ENCODE peak calls at places on chromosomes 2 and 18, in five cellular contexts. W is K562, M is sigmoid colon, Z is tibial nerve, I is A549. P is an unnamed sample. For H3K4me1, the result is how much of the 10 kb centered on the place peaks cover.

GRCh38 chr18:71450258-71450657 is 1093.9 kb downstream of the CBLN2 start:
- DNase-seq in W (no peak), M (no peak), Z (no peak), I (no peak), P (no peak)

GRCh38 chr2:162232611-162233115 is 10.6 kb downstream of the FAP start:
- DNase-seq in W (no peak), M (no peak), Z (no peak), I (no peak), P (no peak)

GRCh38 chr2:210199186-210199765 is 26.0 kb downstream of the ACADL start:
- DNase-seq in W (peak), M (no peak), Z (no peak), I (peak), P (no peak)

GRCh38 chr18:22114526-22115321 is 54.7 kb upstream of the GATA6 start:
- DNase-seq in W (no peak), M (no peak), Z (no peak), I (no peak), P (no peak)

GRCh38 chr2:109216332-109216731 is 87.3 kb downstream of the SH3RF3 start:
- DNase-seq in W (no peak), M (no peak), Z (no peak), I (no peak), P (no peak)

GRCh38 chr2:29053223-29053622 is 21.1 kb downstream of the PCARE start:
- DNase-seq in W (no peak), M (peak), Z (no peak), I (no peak), P (no peak)

GRCh38 chr18:9067823-9068222 is 34.7 kb upstream of the NDUFV2 start:
- DNase-seq in W (no peak), M (no peak), Z (no peak), I (no peak), P (no peak)

GRCh38 chr2:235263205-235264120 is 230.4 kb upstream of the AGAP1 start:
- DNase-seq in W (no peak), M (peak), Z (peak), I (peak), P (peak)

GRCh38 chr2:47054867-47055266 is 100.2 kb downstream of the STPG4 start:
- DNase-seq in W (no peak), M (no peak), Z (no peak), I (no peak), P (no peak)

GRCh38 chr2:46765045-46765444 is 150.6 kb downstream of the MCFD2 start:
- DNase-seq in W (no peak), M (no peak), Z (no peak), I (no peak), P (no peak)

GRCh38 chr2:130246430-130246829 is 48.2 kb upstream of the TUBA3E start:
- DNase-seq in W (no peak), M (no peak), Z (no peak), I (no peak), P (no peak)

GRCh38 chr2:24919977-24920812 is at the start of gene ADCY3:
- DNase-seq in W (peak), M (peak), Z (no peak), I (peak), P (peak)

GRCh38 chr18:11165952-11166351 is 16.6 kb upstream of the PIEZO2 start:
- DNase-seq in W (no peak), M (no peak), Z (no peak), I (no peak), P (no peak)

GRCh38 chr18:11163668-11164067 is 14.3 kb upstream of the PIEZO2 start:
- DNase-seq in W (no peak), M (no peak), Z (no peak), I (peak), P (no peak)

GRCh38 chr18:11165138-11165537 is 15.8 kb upstream of the PIEZO2 start:
- DNase-seq in W (no peak), M (no peak), Z (no peak), I (no peak), P (no peak)

GRCh38 chr18:11162889-11163288 is 13.5 kb upstream of the PIEZO2 start:
- DNase-seq in W (no peak), M (no peak), Z (no peak), I (no peak), P (no peak)

GRCh38 chr18:11167778-11168177 is 18.4 kb upstream of the PIEZO2 start:
- DNase-seq in W (no peak), M (no peak), Z (no peak), I (no peak), P (no peak)
- TF ChIP-seq CTCF in W (no peak), M (no peak), Z (no peak), I (no peak), P (no peak)

GRCh38 chr2:195863564-195863963 is 205.1 kb downstream of the DNAH7 start:
- DNase-seq in W (no peak), M (no peak), Z (no peak), I (no peak), P (no peak)

GRCh38 chr2:195861821-195862220 is 204.8 kb downstream of the SLC39A10 start:
- DNase-seq in W (no peak), M (no peak), Z (no peak), I (no peak), P (no peak)

GRCh38 chr2:195859513-195859912 is 202.5 kb downstream of the SLC39A10 start:
- DNase-seq in W (no peak), M (no peak), Z (no peak), I (no peak), P (no peak)

GRCh38 chr2:195864316-195864715 is 204.3 kb downstream of the DNAH7 start:
- DNase-seq in W (no peak), M (no peak), Z (no peak), I (no peak), P (no peak)

DNA sequence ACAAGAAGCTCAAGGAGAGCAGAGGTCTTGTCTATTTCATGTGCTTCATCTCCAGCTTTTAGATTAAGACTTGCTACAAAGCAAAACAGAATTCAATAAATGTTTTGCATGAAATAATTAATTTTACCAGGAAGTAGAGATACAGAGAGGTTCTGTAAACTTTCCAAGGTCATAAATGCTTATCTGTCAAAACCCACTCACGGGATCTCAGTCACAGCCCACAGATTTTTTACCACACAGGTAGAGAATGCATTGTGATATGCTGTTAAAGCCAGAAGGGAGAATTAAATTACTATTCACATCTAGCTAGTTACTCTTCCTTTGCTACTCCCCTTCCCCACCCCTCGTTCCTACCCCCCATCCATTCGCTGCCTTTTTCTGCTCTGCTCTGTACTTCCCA is 205.5 kb downstream of the DNAH7 start:
- DNase-seq in W (no peak), M (no peak), Z (no peak), I (no peak), P (no peak)
- H3K4me1 ChIP-seq in W (under half), M (under half), Z (under half), I (under half), P (under half)

GRCh38 chr2:181953773-181954537 is 31.7 kb upstream of the PPP1R1C start:
- DNase-seq in W (peak), M (no peak), Z (peak), I (peak), P (peak)

GRCh38 chr2:181952413-181953226 is 33.0 kb upstream of the PPP1R1C start:
- DNase-seq in W (no peak), M (no peak), Z (no peak), I (no peak), P (no peak)

GRCh38 chr2:181954538-181954883 is 31.1 kb upstream of the PPP1R1C start:
- DNase-seq in W (no peak), M (no peak), Z (no peak), I (no peak), P (no peak)

GRCh38 chr2:181957668-181958067 is 28.0 kb upstream of the PPP1R1C start:
- DNase-seq in W (no peak), M (no peak), Z (no peak), I (peak), P (no peak)

DNA sequence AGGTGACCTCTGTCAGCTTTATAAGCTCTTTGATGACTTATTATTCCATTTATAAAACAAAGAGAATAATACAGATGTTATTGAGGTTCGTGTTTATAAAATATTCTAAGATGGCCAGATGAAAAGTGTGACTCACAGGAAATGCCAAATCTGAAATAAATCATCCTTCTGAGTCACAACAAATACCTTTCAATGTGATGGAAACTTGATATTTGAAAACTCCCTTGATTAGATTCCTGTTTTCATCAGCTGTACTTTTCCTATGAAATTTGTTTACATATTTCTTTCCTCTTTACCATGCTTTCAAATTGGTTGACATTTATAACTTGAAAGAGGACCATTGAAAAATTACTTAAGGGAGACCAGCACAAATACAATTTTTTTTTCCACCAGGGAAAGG is 30.6 kb upstream of the PPP1R1C start:
- DNase-seq in W (no peak), M (no peak), Z (no peak), I (peak), P (no peak)
- TF ChIP-seq EP300 in W (no peak), M (no peak), Z (no peak), I (no peak), P (no peak)

DNA sequence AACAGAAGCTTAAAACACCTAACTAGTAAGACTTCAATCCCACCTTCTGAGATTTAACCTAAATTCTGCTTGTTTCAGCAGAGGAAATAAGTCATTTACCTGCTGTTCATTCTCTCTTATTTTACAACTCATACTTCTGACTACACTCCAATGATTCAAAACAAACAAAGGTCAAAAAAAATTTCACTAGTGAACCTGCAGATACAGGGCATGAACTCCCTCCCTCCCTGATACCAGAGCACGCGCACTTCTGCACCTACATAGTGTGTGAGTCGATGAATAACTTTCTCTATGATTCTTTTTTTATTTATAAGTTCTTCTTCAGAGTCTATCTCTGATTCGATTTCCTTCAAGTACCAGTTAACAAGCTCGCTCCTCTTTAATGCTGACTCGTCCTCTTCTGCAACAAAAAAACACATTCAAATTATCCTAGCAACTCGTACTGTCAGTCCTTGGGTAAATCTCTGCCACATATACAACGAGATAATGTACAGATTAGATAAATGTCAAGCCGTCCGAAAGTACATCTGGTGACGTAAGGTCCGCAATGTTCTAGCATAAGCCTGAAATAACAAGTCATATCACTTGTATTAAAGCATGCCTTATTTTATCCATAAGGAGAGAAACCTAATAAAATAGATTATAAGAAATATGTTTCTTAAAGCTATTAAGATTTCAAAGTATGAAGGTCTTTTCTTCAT is 7.5 kb upstream of the LCT start:
- DNase-seq in W (no peak), M (no peak), Z (no peak), I (no peak), P (no peak)
- TF ChIP-seq CTCF in W (no peak), M (no peak), Z (no peak), I (no peak), P (no peak)

DNA sequence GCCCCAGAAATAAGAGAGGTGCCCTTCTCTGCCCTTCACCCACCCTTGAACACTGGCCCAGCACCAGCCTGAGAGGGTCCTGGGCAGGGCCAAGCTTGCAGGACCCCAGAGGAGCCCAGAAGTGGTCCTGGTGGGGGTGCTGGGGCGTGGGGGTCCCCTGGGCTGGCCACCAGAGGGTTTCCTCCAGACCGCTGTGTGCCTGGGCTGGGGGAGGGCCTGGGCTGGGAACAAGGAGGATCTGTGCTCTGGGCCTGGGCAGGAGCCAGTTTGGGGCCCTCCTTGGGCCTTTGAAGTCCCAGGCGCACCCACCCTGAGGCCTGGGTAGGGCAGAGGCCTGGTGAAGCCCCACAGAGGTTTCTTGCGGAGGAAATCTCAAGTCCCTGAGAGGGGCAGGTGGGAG is 63.4 kb upstream of the GPC1 start:
- DNase-seq in W (no peak), M (no peak), Z (no peak), I (no peak), P (no peak)
- H3K4me1 ChIP-seq in W (under half), M (half or more), Z (under half), I (half or more), P (under half)

DNA sequence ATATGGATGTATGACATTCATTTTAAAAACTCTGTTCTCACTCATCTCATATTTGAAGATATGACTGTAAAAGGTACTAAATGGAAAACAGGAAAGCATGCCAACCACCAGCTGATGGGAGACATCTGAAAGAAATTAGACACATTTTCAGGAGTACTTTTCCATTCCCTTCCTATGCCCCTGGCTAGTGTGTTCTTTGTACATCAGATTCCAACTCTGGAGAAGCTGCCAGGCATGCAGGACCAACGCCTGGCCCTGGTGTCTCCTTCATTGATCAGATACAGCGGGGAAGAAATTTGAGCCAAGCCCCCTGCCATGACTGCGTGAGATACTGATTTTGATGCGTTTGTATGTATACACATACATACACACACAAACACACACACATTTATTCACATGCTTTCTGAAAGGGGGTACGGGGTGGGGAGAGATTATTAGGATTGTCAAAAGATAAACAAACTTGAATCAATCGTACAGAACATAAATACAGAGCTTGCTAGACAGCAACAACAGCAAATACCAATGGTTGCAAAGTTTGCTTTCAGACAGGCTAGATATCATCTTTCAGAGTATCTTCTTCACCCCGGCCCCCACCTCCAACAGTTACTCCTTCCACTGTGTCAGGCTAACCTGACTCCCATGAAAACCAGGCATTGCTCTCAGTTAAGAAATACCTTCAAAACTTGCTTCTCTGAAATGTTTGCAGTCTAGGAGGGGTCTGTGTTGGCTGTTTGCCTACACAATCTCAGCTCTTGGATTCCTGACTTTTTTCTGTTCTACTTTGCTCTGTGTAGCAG is 599.2 kb upstream of the SYT4 start:
- DNase-seq in W (no peak), M (no peak), Z (no peak), I (no peak), P (no peak)
- TF ChIP-seq EP300 in W (no peak), M (no peak), Z (no peak), I (no peak), P (no peak)

DNA sequence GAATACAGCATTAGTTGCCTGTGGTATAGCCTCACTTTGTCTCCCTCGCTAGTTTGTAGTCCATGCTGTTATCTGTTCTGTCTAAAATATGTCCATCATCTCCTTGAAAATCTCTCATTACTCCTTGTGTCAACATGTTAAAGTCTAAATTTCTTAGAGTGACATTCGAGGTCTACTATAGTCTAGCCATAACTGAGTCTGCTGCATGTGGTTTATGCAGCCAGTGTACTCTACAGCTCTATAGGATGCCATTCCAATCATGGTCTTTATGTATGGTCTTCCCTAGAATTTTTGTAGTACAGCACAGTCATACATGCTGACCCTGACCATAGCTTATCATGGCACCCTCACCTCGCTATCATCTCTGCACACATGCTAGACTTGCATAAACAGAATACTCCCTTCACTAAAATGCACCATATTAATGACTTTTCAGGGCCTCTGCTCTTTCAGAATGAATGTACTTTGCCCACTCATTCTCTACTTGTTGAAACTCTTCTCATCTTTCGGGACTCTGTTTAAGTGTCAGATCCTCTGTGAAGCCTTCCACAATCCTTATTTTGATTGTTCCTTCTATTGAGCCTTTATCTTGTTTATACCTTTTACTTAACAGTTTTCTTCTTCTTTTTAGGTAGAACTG is 12.8 kb downstream of the TANK start:
- DNase-seq in W (peak), M (no peak), Z (no peak), I (no peak), P (no peak)
- TF ChIP-seq CTCF in W (no peak), M (no peak), Z (no peak), I (no peak), P (no peak)

GRCh38 chr2:85763132-85763531 is 9.3 kb downstream of the ATOH8 start:
- DNase-seq in W (no peak), M (no peak), Z (no peak), I (no peak), P (no peak)

GRCh38 chr2:85763831-85764230 is 10.0 kb downstream of the ATOH8 start:
- DNase-seq in W (no peak), M (no peak), Z (no peak), I (no peak), P (no peak)

GRCh38 chr2:85767803-85768665 is 14.2 kb downstream of the ATOH8 start:
- DNase-seq in W (no peak), M (no peak), Z (no peak), I (no peak), P (no peak)

GRCh38 chr2:85766214-85766613 is 12.4 kb downstream of the ATOH8 start:
- DNase-seq in W (no peak), M (no peak), Z (no peak), I (no peak), P (no peak)

DNA sequence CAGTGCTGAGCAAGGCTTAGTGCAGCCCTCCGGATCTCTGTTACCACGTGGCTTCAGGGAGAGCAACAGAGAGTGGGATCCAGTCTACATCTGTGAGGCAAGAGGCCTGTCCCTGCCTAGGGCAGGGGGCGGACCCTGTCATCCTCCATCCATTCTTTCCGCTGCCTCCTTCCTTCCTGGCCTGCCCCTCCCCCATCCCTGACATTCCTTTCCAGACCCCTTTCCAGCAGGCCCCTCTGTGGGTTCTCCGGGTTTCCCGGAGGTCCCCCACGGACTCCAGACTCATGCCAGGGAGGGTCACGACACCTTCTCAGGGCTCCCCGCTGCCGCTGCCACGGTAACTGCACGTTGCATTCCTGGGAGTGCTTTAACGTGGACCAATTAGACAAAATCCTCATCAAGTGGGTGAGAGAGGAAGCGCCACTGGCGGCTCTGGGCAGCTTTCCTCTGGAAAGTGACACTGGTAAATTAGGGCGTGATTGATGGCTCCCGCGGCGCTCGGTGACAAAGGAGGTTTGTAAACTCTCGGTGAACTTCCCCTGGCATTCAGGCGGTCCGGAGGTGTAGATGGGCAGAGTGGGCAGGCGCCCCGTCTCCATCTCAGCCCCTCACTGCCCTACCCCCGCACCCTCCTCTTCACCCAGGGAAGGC is 11.4 kb downstream of the ATOH8 start:
- DNase-seq in W (no peak), M (no peak), Z (no peak), I (no peak), P (no peak)
- H3K4me1 ChIP-seq in W (under half), M (under half), Z (under half), I (half or more), P (under half)

DNA sequence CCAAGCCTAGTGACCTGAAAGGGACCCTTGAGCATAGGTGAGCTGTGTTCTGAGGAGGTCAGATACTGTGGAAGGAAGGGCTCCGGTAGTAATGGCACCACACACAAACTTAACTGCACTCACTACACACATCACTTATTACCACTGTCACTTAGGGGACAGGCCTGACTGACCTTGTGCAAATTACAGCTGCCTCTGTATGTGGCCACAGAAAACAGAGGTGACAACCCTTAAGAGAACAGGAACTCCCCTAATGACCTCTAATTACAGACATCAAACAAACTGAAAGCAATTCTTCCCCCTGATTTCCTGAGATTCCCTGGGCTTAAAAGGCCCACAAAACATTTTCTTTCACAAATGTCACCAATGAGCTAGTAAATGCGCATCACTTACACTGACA is 360.6 kb downstream of the RND3 start:
- DNase-seq in W (no peak), M (no peak), Z (no peak), I (no peak), P (no peak)
- TF ChIP-seq EP300 in W (no peak), M (no peak), Z (no peak), I (no peak), P (no peak)